ENCODE peak calls at places on chromosomes 1 and 21, in five cellular contexts. One of them, this sample, is unnamed.

GRCh38 chr1:58893257-58893869 is 109.5 kb upstream of the JUN start:
- DNase-seq in iPS-NIHi11: no peak
- DNase-seq in T-helper 1 cell: no peak
- DNase-seq in adipocyte: no peak
- DNase-seq in substantia nigra: no peak
- DNase-seq in this sample: no peak

GRCh38 chr1:81760487-81761097 is 40.1 kb upstream of the ADGRL2 start:
- DNase-seq in substantia nigra: no peak
- DNase-seq in adipocyte: peak
- DNase-seq in iPS-NIHi11: no peak
- DNase-seq in T-helper 1 cell: no peak
- DNase-seq in this sample: no peak

GRCh38 chr21:35050348-35051286 is 1.5 kb upstream of the RUNX1 start:
- DNase-seq in iPS-NIHi11: no peak
- DNase-seq in adipocyte: no peak
- DNase-seq in T-helper 1 cell: no peak
- DNase-seq in substantia nigra: no peak
- DNase-seq in this sample: peak

GRCh38 chr1:219542828-219543518 is 69.9 kb downstream of the ZC3H11B start:
- DNase-seq in T-helper 1 cell: no peak
- DNase-seq in adipocyte: peak
- DNase-seq in iPS-NIHi11: no peak
- DNase-seq in substantia nigra: no peak
- DNase-seq in this sample: no peak

GRCh38 chr1:175885247-175885646 is 141.9 kb upstream of the TNR start:
- DNase-seq in T-helper 1 cell: no peak
- DNase-seq in iPS-NIHi11: no peak
- DNase-seq in adipocyte: peak
- DNase-seq in substantia nigra: no peak
- DNase-seq in this sample: no peak

GRCh38 chr1:73911849-73912248 is 286.1 kb downstream of the LRRIQ3 start:
- DNase-seq in adipocyte: no peak
- DNase-seq in T-helper 1 cell: no peak
- DNase-seq in substantia nigra: no peak
- DNase-seq in iPS-NIHi11: no peak
- DNase-seq in this sample: no peak

GRCh38 chr1:34762474-34763141 is 3.1 kb downstream of the GJB4 start:
- DNase-seq in substantia nigra: no peak
- DNase-seq in iPS-NIHi11: no peak
- DNase-seq in adipocyte: no peak
- DNase-seq in T-helper 1 cell: no peak
- DNase-seq in this sample: no peak

GRCh38 chr1:15261155-15262002 is 14.4 kb downstream of the FHAD1 start:
- DNase-seq in adipocyte: no peak
- DNase-seq in substantia nigra: no peak
- DNase-seq in T-helper 1 cell: no peak
- DNase-seq in iPS-NIHi11: no peak
- DNase-seq in this sample: no peak

GRCh38 chr1:152495066-152495675 is 15.4 kb upstream of the LCE5A start:
- DNase-seq in adipocyte: no peak
- DNase-seq in T-helper 1 cell: no peak
- DNase-seq in iPS-NIHi11: no peak
- DNase-seq in substantia nigra: no peak
- DNase-seq in this sample: no peak

GRCh38 chr1:53470155-53470554 is 11.0 kb downstream of the DMRTB1 start:
- DNase-seq in substantia nigra: peak
- DNase-seq in iPS-NIHi11: peak
- DNase-seq in T-helper 1 cell: no peak
- DNase-seq in adipocyte: peak
- DNase-seq in this sample: peak

GRCh38 chr1:224497714-224498573 is 63.3 kb upstream of the WDR26 start:
- DNase-seq in T-helper 1 cell: no peak
- DNase-seq in substantia nigra: peak
- DNase-seq in iPS-NIHi11: peak
- DNase-seq in adipocyte: peak
- DNase-seq in this sample: peak

GRCh38 chr1:25568090-25568833 is 24.9 kb downstream of the LDLRAP1 start:
- DNase-seq in iPS-NIHi11: peak
- DNase-seq in T-helper 1 cell: no peak
- DNase-seq in adipocyte: peak
- DNase-seq in substantia nigra: peak
- DNase-seq in this sample: no peak

GRCh38 chr1:241396747-241397691 is 40.0 kb upstream of the RGS7 start:
- DNase-seq in iPS-NIHi11: no peak
- DNase-seq in adipocyte: peak
- DNase-seq in T-helper 1 cell: no peak
- DNase-seq in substantia nigra: no peak
- DNase-seq in this sample: no peak

GRCh38 chr1:2386636-2387611 is 4.4 kb downstream of the MORN1 start:
- DNase-seq in iPS-NIHi11: no peak
- DNase-seq in adipocyte: no peak
- DNase-seq in substantia nigra: no peak
- DNase-seq in T-helper 1 cell: no peak
- DNase-seq in this sample: no peak

GRCh38 chr1:204830671-204831585 is 39.7 kb upstream of the NFASC start:
- DNase-seq in adipocyte: no peak
- DNase-seq in iPS-NIHi11: no peak
- DNase-seq in T-helper 1 cell: no peak
- DNase-seq in substantia nigra: peak
- DNase-seq in this sample: no peak

GRCh38 chr1:100524355-100524754 is 13.6 kb upstream of the GPR88 start:
- DNase-seq in iPS-NIHi11: no peak
- DNase-seq in substantia nigra: no peak
- DNase-seq in adipocyte: no peak
- DNase-seq in T-helper 1 cell: no peak
- DNase-seq in this sample: no peak

GRCh38 chr1:179976970-179977651 is 22.5 kb downstream of the CEP350 start:
- DNase-seq in adipocyte: no peak
- DNase-seq in substantia nigra: no peak
- DNase-seq in iPS-NIHi11: peak
- DNase-seq in T-helper 1 cell: no peak
- DNase-seq in this sample: no peak

GRCh38 chr21:42398414-42399030 is 2.7 kb upstream of the TMPRSS3 start:
- DNase-seq in T-helper 1 cell: no peak
- DNase-seq in iPS-NIHi11: no peak
- DNase-seq in substantia nigra: no peak
- DNase-seq in adipocyte: no peak
- DNase-seq in this sample: no peak

GRCh38 chr21:22657786-22658185 is 1659.6 kb downstream of the NCAM2 start:
- DNase-seq in substantia nigra: no peak
- DNase-seq in adipocyte: no peak
- DNase-seq in T-helper 1 cell: no peak
- DNase-seq in iPS-NIHi11: no peak
- DNase-seq in this sample: no peak

GRCh38 chr21:37006521-37007291 is at the start of gene RIPPLY3:
- DNase-seq in adipocyte: peak
- DNase-seq in iPS-NIHi11: peak
- DNase-seq in T-helper 1 cell: no peak
- DNase-seq in substantia nigra: no peak
- DNase-seq in this sample: no peak

GRCh38 chr1:12143631-12144155 is 23.1 kb upstream of the TNFRSF1B start:
- DNase-seq in adipocyte: peak
- DNase-seq in T-helper 1 cell: no peak
- DNase-seq in iPS-NIHi11: no peak
- DNase-seq in substantia nigra: peak
- DNase-seq in this sample: peak

GRCh38 chr1:176559474-176560390 is 96.8 kb downstream of the PAPPA2 start:
- DNase-seq in T-helper 1 cell: no peak
- DNase-seq in iPS-NIHi11: peak
- DNase-seq in adipocyte: peak
- DNase-seq in substantia nigra: peak
- DNase-seq in this sample: peak